ENCODE peak calls at places on chromosomes 3 and 15, in ten cellular contexts. M is SJSA1; D is fibroblast of lung; H is CD8-positive, alpha-beta memory T cell; L is lower lobe of right lung; S is breast epithelium; B is left ventricle myocardium inferior; G is heart right ventricle; V is effector memory CD4-positive, alpha-beta T cell; O is cardiac muscle cell. R is an unnamed sample. For H3K4me1 and H3K27me3, the result is how much of the 10 kb centered on the place peaks cover.

GRCh38 chr15:74039656-74040010 is 42.7 kb downstream of the GOLGA6A start:
- DNase-seq in G (no peak), H (no peak), S (no peak), V (no peak), M (peak), O (no peak), B (no peak), D (no peak), L (no peak), R (no peak)

GRCh38 chr3:194485876-194486539 is 794 bp downstream of the ATP13A3 start:
- DNase-seq in L (peak), B (peak), G (peak), S (peak), H (peak), D (peak), M (peak), V (peak), O (peak), R (peak)

GRCh38 chr3:6799264-6799915 is 61.5 kb upstream of the GRM7 start:
- DNase-seq in H (no peak), B (no peak), O (peak), V (no peak), S (no peak), D (peak), M (no peak), L (no peak), G (peak), R (peak)

GRCh38 chr3:136543385-136543784 is 208.8 kb downstream of the STAG1 start:
- DNase-seq in O (no peak), L (no peak), M (no peak), B (no peak), D (no peak), V (no peak), G (no peak), S (no peak), H (no peak), R (no peak)

GRCh38 chr3:158403013-158403412 is 168.0 kb upstream of the MLF1 start:
- DNase-seq in O (no peak), H (no peak), S (no peak), M (no peak), D (no peak), L (no peak), V (no peak), G (no peak), B (no peak), R (no peak)

GRCh38 chr3:25043181-25043580 is 384.9 kb upstream of the RARB start:
- DNase-seq in S (no peak), D (no peak), V (no peak), H (no peak), G (no peak), L (no peak), B (no peak), O (no peak), M (no peak), R (no peak)

GRCh38 chr3:88742066-88742465 is 365.4 kb upstream of the EPHA3 start:
- DNase-seq in G (no peak), L (no peak), B (no peak), V (no peak), S (no peak), D (peak), M (no peak), H (no peak), O (no peak), R (no peak)

GRCh38 chr3:51968883-51969674 is 1.8 kb upstream of the PCBP4 start:
- DNase-seq in M (no peak), H (no peak), D (no peak), V (no peak), O (no peak), S (no peak), G (no peak), L (no peak), B (no peak), R (no peak)

GRCh38 chr3:16419640-16420039 is 93.9 kb downstream of the RFTN1 start:
- DNase-seq in D (peak), O (no peak), V (no peak), H (no peak), L (no peak), S (no peak), B (no peak), M (peak), G (no peak), R (no peak)

GRCh38 chr3:107344722-107345121 is 32.5 kb upstream of the CCDC54 start:
- DNase-seq in L (no peak), B (no peak), V (no peak), D (peak), M (no peak), O (no peak), S (no peak), G (no peak), H (no peak), R (no peak)

GRCh38 chr15:64653757-64654156 is 121.6 kb downstream of the RBPMS2 start:
- DNase-seq in S (no peak), H (peak), D (peak), B (no peak), O (no peak), L (no peak), M (no peak), V (no peak), G (no peak), R (peak)

GRCh38 chr3:167855306-167855705 is 119.8 kb downstream of the SERPINI1 start:
- DNase-seq in G (no peak), H (no peak), S (no peak), L (no peak), M (no peak), O (no peak), B (no peak), V (no peak), D (no peak), R (no peak)

GRCh38 chr3:165233521-165234195 is 37.5 kb upstream of the SLITRK3 start:
- DNase-seq in H (no peak), V (no peak), G (no peak), D (peak), O (peak), L (no peak), M (no peak), S (no peak), B (no peak), R (no peak)

GRCh38 chr15:66692808-66693596 is 9.0 kb upstream of the SMAD6 start:
- DNase-seq in S (no peak), D (no peak), V (no peak), B (no peak), H (no peak), L (no peak), O (no peak), G (no peak), M (no peak), R (peak)

GRCh38 chr3:127452321-127452821 is 138.2 kb downstream of the TPRA1 start:
- DNase-seq in O (no peak), G (no peak), S (no peak), H (no peak), L (no peak), V (no peak), D (no peak), B (no peak), M (no peak), R (no peak)

GRCh38 chr3:195768831-195769303 is 42.9 kb downstream of the MUC4 start:
- DNase-seq in H (no peak), S (no peak), O (no peak), M (no peak), L (no peak), D (no peak), V (no peak), G (no peak), B (no peak), R (no peak)

GRCh38 chr15:57298204-57298603 is 78.1 kb upstream of the CGNL1 start:
- DNase-seq in G (no peak), S (no peak), M (peak), L (no peak), B (no peak), V (no peak), H (no peak), O (no peak), D (peak), R (no peak)

GRCh38 chr15:83346342-83346741 is 61.9 kb upstream of the BNC1 start:
- DNase-seq in L (no peak), D (no peak), H (no peak), O (no peak), S (no peak), M (no peak), V (no peak), B (no peak), G (no peak), R (no peak)

GRCh38 chr3:155076888-155077287 is 3.2 kb upstream of the MME start:
- DNase-seq in G (no peak), D (no peak), V (no peak), B (no peak), O (no peak), M (no peak), L (no peak), S (no peak), H (no peak), R (no peak)

GRCh38 chr3:73029321-73029796 is 32.1 kb upstream of the EBLN2 start:
- DNase-seq in L (no peak), H (peak), B (no peak), M (peak), O (no peak), V (no peak), G (no peak), S (no peak), D (peak), R (no peak)
- H3K4me1 ChIP-seq in L (under half), H (half or more), B (half or more), M (under half), O (under half), V (under half), G (half or more), S (under half), D (under half), R (under half)

DNA sequence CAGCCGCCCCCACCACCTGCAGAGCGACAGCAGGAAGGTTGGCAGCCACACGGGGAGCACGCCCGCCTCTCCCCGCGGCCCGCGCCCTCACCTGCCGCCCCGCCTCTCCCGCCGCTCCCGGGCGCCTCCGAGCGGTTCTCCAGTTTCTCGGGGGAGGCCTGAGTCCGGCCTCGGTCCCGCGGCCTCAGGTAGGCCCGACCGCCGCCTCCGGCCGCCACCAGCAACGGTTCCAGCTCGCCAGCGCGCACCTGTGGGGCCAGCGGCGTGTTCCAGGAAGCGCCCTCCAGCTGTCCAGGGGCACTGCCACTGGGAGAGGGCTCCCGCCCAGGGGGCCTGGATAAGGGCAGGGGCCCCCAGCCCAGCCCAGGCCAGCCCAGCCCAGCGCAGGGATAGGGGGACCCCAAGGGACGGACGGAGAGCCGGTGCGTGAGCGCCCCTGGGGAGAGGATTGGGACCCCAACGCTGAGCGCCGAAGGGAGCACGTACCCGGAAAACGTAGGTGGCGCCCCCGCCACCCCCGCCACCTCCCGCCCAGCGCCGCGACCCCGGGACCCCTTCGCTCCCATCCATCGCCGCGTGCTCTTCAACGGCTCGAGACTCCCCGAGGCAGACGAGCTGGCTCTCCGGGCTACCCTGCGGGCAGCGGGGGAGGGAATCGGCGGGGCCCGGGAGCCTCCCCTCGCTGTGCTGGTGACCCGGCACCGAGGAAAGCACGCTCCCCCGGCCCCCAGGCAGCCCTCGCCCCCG is 2.1 kb downstream of the LTK start:
- DNase-seq in M (no peak), G (no peak), B (no peak), D (no peak), H (no peak), S (no peak), L (no peak), O (no peak), V (no peak), R (no peak)
- H3K27me3 ChIP-seq in M (under half), G (under half), B (under half), D (under half), H (under half), S (under half), L (under half), O (half or more), V (under half), R (under half)

GRCh38 chr3:171306631-171307030 is 153.6 kb downstream of the TNIK start:
- DNase-seq in L (no peak), S (peak), B (peak), M (peak), V (no peak), H (no peak), G (peak), O (no peak), D (peak), R (no peak)
- H3K4me3 ChIP-seq in L (no peak), S (no peak), B (peak), M (no peak), V (no peak), H (no peak), G (peak), O (no peak), D (no peak), R (no peak)

GRCh38 chr3:124775776-124776336 is 45.6 kb downstream of the UMPS start:
- DNase-seq in V (no peak), S (no peak), O (no peak), L (no peak), G (no peak), M (no peak), B (no peak), D (no peak), H (no peak), R (no peak)

GRCh38 chr3:124772081-124772831 is 42.0 kb downstream of the UMPS start:
- DNase-seq in O (peak), B (no peak), G (peak), V (no peak), H (no peak), L (no peak), S (no peak), M (peak), D (peak), R (no peak)

GRCh38 chr3:124773351-124774304 is 43.4 kb downstream of the UMPS start:
- DNase-seq in G (no peak), D (no peak), L (no peak), M (no peak), H (no peak), O (no peak), S (no peak), B (no peak), V (no peak), R (no peak)

GRCh38 chr3:124774841-124775402 is 44.7 kb downstream of the UMPS start:
- DNase-seq in O (no peak), V (no peak), G (no peak), H (no peak), S (no peak), B (no peak), M (no peak), L (no peak), D (no peak), R (no peak)

GRCh38 chr3:124774305-124774673 is 44.0 kb downstream of the UMPS start:
- DNase-seq in M (peak), L (no peak), D (peak), B (peak), H (no peak), G (peak), O (peak), V (no peak), S (peak), R (no peak)
- H3K4me1 ChIP-seq in M (under half), L (under half), D (under half), B (half or more), H (under half), G (half or more), O (under half), V (under half), S (under half), R (under half)